ENCODE peak calls at places on chromosomes 12 and 14, in five cellular contexts. L is A549, E is GM12878, Y is HepG2, B is H1. R is an unnamed sample.

GRCh38 chr14:106218189-106218588 is 691.8 kb downstream of the TMEM121 start:
- DNase-seq in Y (no peak), E (peak; percentile 2), L (no peak), B (no peak), R (no peak)

GRCh38 chr14:34023824-34024767 is 73.2 kb upstream of the EGLN3 start:
- DNase-seq in L (no peak), E (no peak), Y (peak; percentile 100), B (no peak), R (peak; percentile 23)

GRCh38 chr12:16329594-16329993 is 17.9 kb upstream of the MGST1 start:
- DNase-seq in B (no peak), L (no peak), Y (no peak), E (no peak), R (no peak)

GRCh38 chr12:3342051-3342450 is 149.0 kb upstream of the PRMT8 start:
- DNase-seq in E (no peak), B (peak; percentile 21), L (no peak), Y (no peak), R (peak; percentile 82)

GRCh38 chr12:96431067-96431466 is 30.8 kb upstream of the CDK17 start:
- DNase-seq in E (no peak), Y (no peak), L (no peak), B (no peak), R (no peak)

GRCh38 chr12:5523396-5524115 is 91.6 kb downstream of the NTF3 start:
- DNase-seq in L (no peak), Y (no peak), B (no peak), E (no peak), R (no peak)

GRCh38 chr12:42145197-42145549 is 499 bp upstream of the GXYLT1 start:
- DNase-seq in L (no peak), E (no peak), B (no peak), Y (no peak), R (no peak)

GRCh38 chr12:47244730-47245285 is 165.0 kb upstream of the AMIGO2 start:
- DNase-seq in L (no peak), E (no peak), Y (no peak), B (no peak), R (no peak)

GRCh38 chr14:33647385-33647786 is 303.5 kb downstream of the EGLN3 start:
- DNase-seq in L (no peak), B (peak; percentile 15), E (no peak), Y (no peak), R (no peak)

GRCh38 chr12:7127916-7128626 is 618 bp downstream of the RBP5 start:
- DNase-seq in B (no peak), E (no peak), L (no peak), Y (peak; percentile 74), R (no peak)

GRCh38 chr14:92215579-92215978 is 93.8 kb downstream of the CPSF2 start:
- DNase-seq in L (no peak), E (no peak), B (no peak), Y (no peak), R (no peak)

GRCh38 chr12:62210422-62210821 is 49.8 kb upstream of the USP15 start:
- DNase-seq in L (peak; percentile 28), Y (peak; percentile 28), E (no peak), B (no peak), R (peak; percentile 40)

GRCh38 chr12:89160716-89161123 is 191.6 kb downstream of the DUSP6 start:
- DNase-seq in B (no peak), Y (no peak), L (no peak), E (no peak), R (peak; percentile 14)

GRCh38 chr12:89353823-89354629 is 1.7 kb upstream of the DUSP6 start:
- DNase-seq in B (peak; percentile 67), Y (peak; percentile 85), L (peak; percentile 75), E (no peak), R (peak; percentile 84)

GRCh38 chr14:78508023-78508422 is 337.9 kb downstream of the NRXN3 start:
- DNase-seq in L (no peak), Y (no peak), B (no peak), E (no peak), R (no peak)

GRCh38 chr12:15831315-15831993 is 42.3 kb upstream of the EPS8 start:
- DNase-seq in E (no peak), B (no peak), Y (no peak), L (no peak), R (no peak)

GRCh38 chr12:40157307-40157706 is 51.4 kb upstream of the SLC2A13 start:
- DNase-seq in Y (no peak), B (no peak), E (no peak), L (no peak), R (no peak)

GRCh38 chr14:55578511-55578910 is 1.5 kb upstream of the KTN1 start:
- DNase-seq in E (no peak), B (no peak), Y (no peak), L (no peak), R (peak; percentile 12)

GRCh38 chr14:61280092-61280525 is 1.0 kb downstream of the TMEM30B start:
- DNase-seq in Y (no peak), E (no peak), L (no peak), B (no peak), R (peak; percentile 23)

GRCh38 chr12:18706798-18707197 is 31.0 kb downstream of the PLCZ1 start:
- DNase-seq in Y (no peak), B (no peak), L (no peak), E (no peak), R (no peak)

GRCh38 chr14:105702275-105702817 is 176.0 kb downstream of the TMEM121 start:
- DNase-seq in E (no peak), B (no peak), Y (no peak), L (no peak), R (no peak)

GRCh38 chr12:54592316-54592715 is 3.9 kb upstream of the PPP1R1A start:
- DNase-seq in E (no peak), B (no peak), Y (no peak), L (no peak), R (no peak)

GRCh38 chr12:14828896-14829295 is 14.4 kb downstream of the ART4 start:
- DNase-seq in E (peak; percentile 12), B (no peak), Y (no peak), L (no peak), R (peak; percentile 32)

GRCh38 chr12:14825256-14825655 is 11.3 kb upstream of the SMCO3 start:
- DNase-seq in B (no peak), L (no peak), E (no peak), Y (no peak), R (no peak)

GRCh38 chr12:14824012-14824634 is 10.1 kb upstream of the SMCO3 start:
- DNase-seq in E (no peak), B (no peak), Y (no peak), L (no peak), R (no peak)

DNA sequence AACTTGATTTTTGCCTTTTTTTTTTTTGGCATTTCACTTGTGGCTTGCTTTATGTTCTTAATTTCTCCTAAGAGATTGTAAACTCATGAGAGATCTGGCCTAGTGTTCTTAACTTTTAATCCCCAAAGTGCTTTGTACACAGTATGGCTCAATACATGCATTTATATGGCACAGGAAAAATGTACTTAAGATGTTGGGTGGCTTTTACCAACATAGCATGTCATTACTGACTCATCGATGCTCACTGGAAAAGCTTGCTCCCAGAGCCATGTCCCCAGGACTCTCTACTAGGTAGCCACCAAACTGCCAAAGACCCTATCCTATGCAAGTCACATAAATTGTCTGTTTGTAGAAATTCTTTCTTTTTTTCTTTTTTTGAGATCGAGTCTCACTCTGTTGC is 13.1 kb upstream of the SMCO3 start:
- DNase-seq in B (no peak), Y (no peak), E (no peak), L (no peak), R (no peak)
- TF ChIP-seq RFX5 in B (no peak), Y (no peak), E (no peak), L (no peak), R (no peak)

DNA sequence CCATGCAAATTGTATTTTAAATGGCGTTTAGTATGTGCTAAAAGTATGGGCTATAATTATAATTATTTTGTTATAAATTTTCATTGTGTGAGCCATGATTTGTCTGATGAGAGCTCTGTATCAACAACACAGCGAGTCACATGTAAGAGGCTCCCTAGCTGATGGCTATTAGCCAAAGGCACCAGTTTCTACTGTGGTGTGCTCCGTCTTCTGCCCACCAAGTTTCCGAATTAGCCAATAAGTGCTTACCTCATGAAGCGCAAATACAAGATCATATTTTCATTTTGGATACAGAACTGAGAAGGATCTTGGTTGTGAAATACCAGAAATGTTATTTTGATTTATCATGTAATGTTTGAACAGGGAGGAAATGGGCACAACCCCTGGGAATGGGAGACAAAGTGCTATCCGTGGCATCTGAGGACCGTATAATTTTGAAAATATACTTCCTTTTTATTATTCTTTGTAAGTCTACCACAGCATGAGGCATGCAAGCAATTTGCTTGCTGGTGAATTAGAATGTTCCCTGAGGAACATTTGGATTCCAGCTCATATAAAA is 234.3 kb downstream of the DACT1 start:
- DNase-seq in E (no peak), L (no peak), Y (no peak), B (no peak), R (no peak)
- TF ChIP-seq RFX5 in E (no peak), L (no peak), Y (no peak), B (no peak), R (no peak)

DNA sequence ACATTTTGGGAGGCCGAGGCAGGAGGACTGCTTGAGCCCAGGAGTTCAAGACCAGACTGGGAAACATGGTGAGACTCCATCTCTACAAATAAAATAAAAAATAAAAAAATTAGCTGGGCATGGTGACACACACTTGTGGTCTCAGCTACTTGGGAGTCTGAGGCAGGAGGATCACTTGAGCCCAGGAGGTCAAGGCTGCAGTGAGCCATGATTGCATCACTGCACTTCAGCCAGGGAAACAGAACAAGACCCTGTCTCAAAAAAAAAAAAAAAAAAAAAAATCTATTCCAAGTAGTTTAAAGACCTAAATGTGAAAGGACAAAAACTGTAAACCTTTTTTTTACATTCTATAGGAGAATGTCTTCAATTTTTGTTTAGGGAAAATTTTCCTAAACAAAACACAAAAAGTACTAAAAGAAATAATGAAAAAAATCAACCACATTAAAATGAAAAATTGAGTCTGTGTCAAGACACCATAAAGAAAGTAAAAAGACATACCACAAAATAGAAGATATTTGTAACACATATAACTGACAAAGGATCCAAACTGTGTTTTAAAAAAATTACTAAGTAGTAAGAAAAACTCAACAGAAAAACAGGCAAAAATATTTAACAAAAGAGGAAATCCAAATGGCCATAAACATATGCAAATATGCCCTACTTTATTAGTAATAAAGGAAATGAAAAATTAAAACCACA is 17.0 kb downstream of the TMEM116 start:
- DNase-seq in B (no peak), Y (no peak), E (no peak), L (no peak), R (no peak)
- TF ChIP-seq RFX5 in B (no peak), Y (no peak), E (no peak), L (no peak), R (no peak)

GRCh38 chr14:71621276-71621675 is 311.0 kb upstream of the RGS6 start:
- DNase-seq in B (no peak), L (no peak), E (no peak), Y (no peak), R (no peak)

GRCh38 chr14:71621966-71622365 is 310.3 kb upstream of the RGS6 start:
- DNase-seq in B (no peak), L (no peak), Y (no peak), E (no peak), R (no peak)

GRCh38 chr14:71625175-71625574 is 307.1 kb upstream of the RGS6 start:
- DNase-seq in Y (no peak), L (no peak), B (no peak), E (no peak), R (no peak)

GRCh38 chr14:71626281-71626835 is 305.9 kb upstream of the RGS6 start:
- DNase-seq in E (no peak), B (no peak), L (no peak), Y (no peak), R (peak; percentile 50)

DNA sequence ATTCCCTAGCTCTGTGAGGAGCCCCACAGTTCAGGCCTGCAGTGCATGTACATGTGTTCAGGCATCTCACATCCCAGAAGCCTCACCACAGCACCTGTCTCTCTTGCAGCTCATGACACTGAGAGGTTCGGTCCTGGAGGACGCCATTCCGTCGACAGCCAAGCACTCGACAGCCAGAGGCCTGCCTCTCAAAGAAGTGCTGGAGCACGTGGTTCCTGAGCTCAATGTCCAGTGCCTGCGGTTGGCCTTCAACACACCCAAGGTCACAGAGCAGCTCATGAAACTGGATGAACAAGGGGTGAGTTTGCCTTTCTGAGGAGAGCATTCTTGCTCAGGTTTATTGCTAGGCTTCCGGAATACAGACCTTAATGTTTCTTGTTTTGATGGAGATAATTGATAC is 308.3 kb upstream of the RGS6 start:
- DNase-seq in L (no peak), E (no peak), B (no peak), Y (peak; percentile 17), R (no peak)
- TF ChIP-seq RFX5 in L (no peak), E (no peak), B (no peak), Y (no peak), R (no peak)